ENCODE peak calls at places on chromosomes 12 and 14, in five cellular contexts. K is HCT116, O is K562, R is GM12878, W is HepG2. D is an unnamed sample.

GRCh38 chr12:47408171-47408871 is 297.5 kb downstream of the RPAP3 start:
- DNase-seq in K (peak), O (no peak), R (peak), W (peak), D (no peak)

GRCh38 chr14:33950320-33951182 is at the start of gene EGLN3:
- DNase-seq in K (peak), O (peak), R (no peak), W (peak), D (peak)

GRCh38 chr12:44875417-44875953 is 630 bp downstream of the NELL2 start:
- DNase-seq in K (no peak), O (no peak), R (no peak), W (no peak), D (no peak)

GRCh38 chr14:58922211-58922940 is 266.1 kb upstream of the DAAM1 start:
- DNase-seq in K (no peak), O (no peak), R (no peak), W (no peak), D (no peak)

GRCh38 chr14:28577187-28577586 is 189.4 kb upstream of the FOXG1 start:
- DNase-seq in K (no peak), O (no peak), R (no peak), W (no peak), D (no peak)

GRCh38 chr12:19808371-19808770 is 369.1 kb downstream of the AEBP2 start:
- DNase-seq in K (no peak), O (no peak), R (no peak), W (no peak), D (no peak)

GRCh38 chr12:30792648-30793499 is 38.1 kb upstream of the CAPRIN2 start:
- DNase-seq in K (peak), O (no peak), R (no peak), W (peak), D (no peak)

GRCh38 chr14:64340560-64341196 is 46.5 kb upstream of the ESR2 start:
- DNase-seq in K (no peak), O (no peak), R (no peak), W (no peak), D (no peak)

GRCh38 chr12:76883826-76884225 is 5.0 kb upstream of the CSRP2 start:
- DNase-seq in K (no peak), O (no peak), R (no peak), W (no peak), D (no peak)

GRCh38 chr12:89781161-89781560 is 72.5 kb upstream of the ATP2B1 start:
- DNase-seq in K (no peak), O (no peak), R (no peak), W (no peak), D (no peak)

GRCh38 chr12:46465307-46465706 is 92.7 kb upstream of the SLC38A2 start:
- DNase-seq in K (no peak), O (no peak), R (no peak), W (peak), D (no peak)

GRCh38 chr12:10243803-10244520 is 31.3 kb downstream of the GABARAPL1 start:
- DNase-seq in K (no peak), O (no peak), R (peak), W (no peak), D (no peak)

GRCh38 chr12:104498211-104498801 is 41.6 kb downstream of the CHST11 start:
- DNase-seq in K (peak), O (no peak), R (no peak), W (no peak), D (no peak)

GRCh38 chr14:44586910-44587309 is 79.8 kb upstream of the FSCB start:
- DNase-seq in K (no peak), O (no peak), R (no peak), W (no peak), D (no peak)

GRCh38 chr12:84763112-84763511 is 149.5 kb downstream of the SLC6A15 start:
- DNase-seq in K (no peak), O (no peak), R (no peak), W (no peak), D (no peak)

GRCh38 chr12:123991402-123991951 is 18.5 kb downstream of the ZNF664 start:
- DNase-seq in K (no peak), O (no peak), R (no peak), W (no peak), D (no peak)

GRCh38 chr12:123992118-123992825 is 19.3 kb downstream of the ZNF664 start:
- DNase-seq in K (no peak), O (no peak), R (no peak), W (no peak), D (no peak)

GRCh38 chr12:123989753-123990152 is 16.7 kb downstream of the ZNF664 start:
- DNase-seq in K (no peak), O (no peak), R (no peak), W (no peak), D (no peak)

GRCh38 chr12:123989168-123989567 is 16.2 kb downstream of the ZNF664 start:
- DNase-seq in K (no peak), O (no peak), R (no peak), W (no peak), D (no peak)

DNA sequence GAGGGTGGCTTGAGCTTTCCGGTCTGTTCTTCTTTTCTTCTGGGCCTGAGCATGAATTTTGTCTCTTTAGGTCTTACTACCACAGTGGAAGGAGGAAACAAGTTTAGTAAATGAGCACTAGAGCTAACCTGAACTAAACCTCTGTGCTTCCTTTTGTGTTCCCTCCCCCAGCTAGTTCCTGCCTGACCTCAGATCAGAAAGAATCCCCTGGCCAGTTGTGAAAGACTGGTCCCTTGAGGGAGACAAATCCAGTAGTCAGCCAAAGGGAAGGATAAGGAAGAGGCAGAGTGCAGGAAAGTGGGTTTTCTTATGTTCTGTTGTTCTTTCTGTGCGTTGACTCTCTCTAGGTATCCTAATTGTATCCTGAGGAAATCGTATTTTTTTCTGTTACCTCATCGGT is 17.5 kb downstream of the ZNF664 start:
- DNase-seq in K (no peak), O (no peak), R (no peak), W (no peak), D (no peak)
- TF ChIP-seq SIN3A in K (no peak), O (no peak), R (no peak), W (no peak), D (no peak)

GRCh38 chr12:126897102-126897501 is 1369.9 kb upstream of the TMEM132C start:
- DNase-seq in K (no peak), O (no peak), R (no peak), W (no peak), D (no peak)

GRCh38 chr12:126903180-126903876 is 1363.6 kb upstream of the TMEM132C start:
- DNase-seq in K (no peak), O (no peak), R (no peak), W (no peak), D (no peak)

GRCh38 chr12:126895946-126896520 is 1370.9 kb upstream of the TMEM132C start:
- DNase-seq in K (no peak), O (no peak), R (no peak), W (no peak), D (no peak)

GRCh38 chr12:126898562-126898961 is 1368.4 kb upstream of the TMEM132C start:
- DNase-seq in K (no peak), O (no peak), R (no peak), W (no peak), D (no peak)

DNA sequence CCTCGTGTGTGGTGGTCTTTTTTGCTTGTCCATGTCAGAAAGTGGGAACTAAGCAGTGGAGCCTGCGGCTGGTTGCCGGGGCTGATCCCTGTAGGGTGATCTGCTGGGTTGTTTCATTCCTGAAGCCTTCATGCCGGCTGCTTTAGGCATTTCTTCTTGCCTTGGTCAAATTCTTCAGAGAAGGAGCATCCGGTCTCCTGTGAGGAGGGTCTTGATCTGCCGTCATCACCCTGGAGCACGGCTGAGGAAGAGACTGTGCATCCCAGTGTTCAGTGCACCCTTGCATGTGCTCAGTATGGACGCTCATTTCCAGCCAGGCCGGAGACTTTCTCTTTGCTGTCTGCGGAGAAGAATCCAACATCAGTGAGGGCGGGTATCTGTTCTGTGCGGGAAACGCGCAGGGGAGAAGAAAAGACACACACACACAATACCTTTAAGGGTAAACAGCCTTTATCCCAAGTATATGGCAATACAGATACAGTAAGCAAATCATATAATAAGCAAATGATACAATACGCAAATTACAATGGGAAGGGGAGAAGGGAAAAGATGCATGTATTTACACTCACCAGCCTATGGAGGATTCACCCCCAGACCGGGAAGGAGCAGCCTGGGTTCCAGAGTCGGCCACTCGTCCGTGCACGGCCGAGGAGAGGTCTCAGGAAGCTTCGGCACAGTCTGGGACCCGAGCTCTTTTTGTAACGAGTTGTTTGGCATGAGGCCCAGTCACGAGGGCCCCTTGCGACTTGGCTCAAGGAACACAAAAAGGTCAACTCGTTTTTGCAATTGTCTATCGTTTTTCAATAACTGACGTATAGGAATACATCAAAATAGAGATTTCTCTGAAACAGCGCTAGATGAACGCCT is 1366.8 kb upstream of the TMEM132C start:
- DNase-seq in K (no peak), O (no peak), R (no peak), W (no peak), D (no peak)
- TF ChIP-seq SRF in K (no peak), O (no peak), R (no peak), W (no peak), D (no peak)

DNA sequence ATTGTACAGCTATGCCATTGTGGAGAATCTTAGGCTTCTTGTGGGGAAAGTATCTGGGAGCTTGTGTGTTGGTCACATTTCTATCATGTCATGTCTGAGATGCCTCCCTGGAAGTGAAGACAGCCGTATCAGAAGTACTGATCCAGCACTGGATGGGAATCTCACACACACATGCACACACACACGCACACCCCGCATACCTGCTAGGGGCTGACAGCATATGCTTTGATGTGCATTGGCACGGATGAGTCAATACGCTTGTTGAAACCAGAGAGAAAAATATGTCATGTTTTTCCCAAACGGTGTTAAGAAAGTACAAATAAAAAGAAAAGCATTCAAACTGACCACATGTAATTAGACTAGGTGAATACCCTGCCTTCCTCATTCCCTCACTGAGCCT is 260.8 kb downstream of the KTN1 start:
- DNase-seq in K (no peak), O (no peak), R (no peak), W (peak), D (no peak)
- TF ChIP-seq SIN3A in K (no peak), O (no peak), R (no peak), W (no peak), D (no peak)

GRCh38 chr12:6461401-6462233 is 8.9 kb downstream of the VAMP1 start:
- DNase-seq in K (no peak), O (no peak), R (peak), W (no peak), D (no peak)
- TF ChIP-seq SRF in K (no peak), O (no peak), R (no peak), W (no peak), D (no peak)

GRCh38 chr12:123908884-123909807 is 63.5 kb downstream of the CCDC92 start:
- DNase-seq in K (no peak), O (no peak), R (no peak), W (no peak), D (no peak)
- TF ChIP-seq SIN3A in K (no peak), O (no peak), R (no peak), W (no peak), D (no peak)

GRCh38 chr14:70981005-70981952 is 74.0 kb downstream of the PCNX1 start:
- DNase-seq in K (no peak), O (no peak), R (no peak), W (no peak), D (no peak)
- TF ChIP-seq SRF in K (no peak), O (no peak), R (no peak), W (no peak), D (no peak)

GRCh38 chr14:102280376-102280962 is 24.5 kb downstream of the MOK start:
- DNase-seq in K (no peak), O (no peak), R (no peak), W (no peak), D (no peak)
- TF ChIP-seq SIN3A in K (no peak), O (no peak), R (no peak), W (no peak), D (no peak)

GRCh38 chr12:95279835-95280234 is 62.2 kb downstream of the VEZT start:
- DNase-seq in K (no peak), O (no peak), R (no peak), W (peak), D (no peak)

GRCh38 chr12:95282266-95282665 is 64.7 kb downstream of the VEZT start:
- DNase-seq in K (no peak), O (no peak), R (no peak), W (no peak), D (no peak)

GRCh38 chr12:95277139-95277538 is 59.5 kb downstream of the VEZT start:
- DNase-seq in K (no peak), O (no peak), R (no peak), W (no peak), D (no peak)
- TF ChIP-seq SRF in K (no peak), O (no peak), R (no peak), W (no peak), D (no peak)